ENCODE peak calls at places on chromosomes 7 and 10, in nine cellular contexts. E is CD8-positive, alpha-beta memory T cell; Y is neural progenitor cell; S is brain microvascular endothelial cell; I is GM23338; P is cardiac muscle cell; N is GM23248; G is heart left ventricle; T is adipocyte. U is an unnamed sample.
A peak's percentile ranks its signal among the peaks of the same experiment; 100 is the strongest.

GRCh38 chr7:127943541-127944521 is 87.4 kb downstream of the LRRC4 start:
- DNase-seq in I (no peak), T (no peak), S (peak; percentile 20), P (peak; percentile 85), N (peak; percentile 47), E (no peak), Y (peak; percentile 32), G (peak; percentile 30), U (no peak)

GRCh38 chr10:77575271-77576006 is 62.2 kb downstream of the KCNMA1 start:
- DNase-seq in P (no peak), S (no peak), G (no peak), N (no peak), Y (no peak), T (no peak), I (no peak), E (no peak), U (no peak)

GRCh38 chr7:2169923-2170575 is 62.7 kb downstream of the MAD1L1 start:
- DNase-seq in Y (no peak), T (no peak), G (no peak), E (no peak), I (no peak), N (no peak), S (no peak), P (no peak), U (peak; percentile 77)

GRCh38 chr10:53843691-53844362 is 957.2 kb downstream of the PCDH15 start:
- DNase-seq in P (peak; percentile 33), N (no peak), Y (no peak), G (no peak), E (no peak), S (no peak), I (no peak), T (no peak), U (peak; percentile 36)

GRCh38 chr7:116591202-116592040 is 66.6 kb downstream of the CAV1 start:
- DNase-seq in N (peak; percentile 59), G (no peak), S (no peak), Y (no peak), E (no peak), T (peak; percentile 77), P (peak; percentile 36), I (peak; percentile 24), U (peak; percentile 64)

GRCh38 chr7:80908360-80908797 is 10.5 kb downstream of the SEMA3C start:
- DNase-seq in Y (no peak), S (no peak), T (no peak), P (no peak), G (no peak), N (no peak), I (no peak), E (no peak), U (no peak)

GRCh38 chr10:58925381-58925780 is 251.1 kb upstream of the PHYHIPL start:
- DNase-seq in T (no peak), S (no peak), P (no peak), G (no peak), I (no peak), Y (no peak), N (no peak), E (no peak), U (peak; percentile 86)

GRCh38 chr7:87473192-87473591 is 2.3 kb downstream of the ABCB4 start:
- DNase-seq in P (no peak), S (no peak), I (no peak), Y (no peak), E (no peak), G (no peak), N (no peak), T (no peak), U (no peak)

GRCh38 chr7:2151235-2151634 is 81.5 kb downstream of the MAD1L1 start:
- DNase-seq in E (no peak), T (no peak), S (no peak), I (no peak), N (no peak), G (no peak), Y (no peak), P (no peak), U (no peak)

GRCh38 chr7:1692500-1693418 is 22.7 kb downstream of the ELFN1 start:
- DNase-seq in P (no peak), T (no peak), N (no peak), E (peak; percentile 25), G (peak; percentile 12), S (no peak), Y (no peak), I (no peak), U (no peak)

GRCh38 chr10:14481752-14482151 is 151.0 kb upstream of the FRMD4A start:
- DNase-seq in S (no peak), P (no peak), Y (peak; percentile 21), N (no peak), G (no peak), T (no peak), I (no peak), E (no peak), U (no peak)

GRCh38 chr7:142804715-142805114 is 33.9 kb downstream of the PRSS2 start:
- DNase-seq in P (no peak), E (peak; percentile 68), Y (no peak), S (no peak), I (no peak), T (no peak), N (no peak), G (no peak), U (no peak)

GRCh38 chr7:86643478-86644281 is at the start of gene GRM3:
- DNase-seq in E (no peak), G (peak; percentile 19), Y (peak; percentile 96), S (peak; percentile 0), N (peak; percentile 5), P (peak; percentile 22), T (no peak), I (peak; percentile 91), U (no peak)

GRCh38 chr7:379456-380225 is 89.7 kb downstream of the FOXL3 start:
- DNase-seq in I (peak; percentile 66), T (peak; percentile 18), Y (peak; percentile 64), G (peak; percentile 35), E (peak; percentile 45), P (no peak), S (no peak), N (peak; percentile 15), U (no peak)

GRCh38 chr10:113463777-113464176 is 89.1 kb upstream of the HABP2 start:
- DNase-seq in I (no peak), G (no peak), S (no peak), P (no peak), N (peak; percentile 42), E (no peak), Y (no peak), T (peak; percentile 84), U (no peak)

GRCh38 chr7:144468990-144469732 is 65.7 kb upstream of the NOBOX start:
- DNase-seq in G (no peak), E (no peak), I (no peak), T (peak; percentile 22), S (peak; percentile 27), N (peak; percentile 20), P (peak; percentile 51), Y (no peak), U (no peak)

DNA sequence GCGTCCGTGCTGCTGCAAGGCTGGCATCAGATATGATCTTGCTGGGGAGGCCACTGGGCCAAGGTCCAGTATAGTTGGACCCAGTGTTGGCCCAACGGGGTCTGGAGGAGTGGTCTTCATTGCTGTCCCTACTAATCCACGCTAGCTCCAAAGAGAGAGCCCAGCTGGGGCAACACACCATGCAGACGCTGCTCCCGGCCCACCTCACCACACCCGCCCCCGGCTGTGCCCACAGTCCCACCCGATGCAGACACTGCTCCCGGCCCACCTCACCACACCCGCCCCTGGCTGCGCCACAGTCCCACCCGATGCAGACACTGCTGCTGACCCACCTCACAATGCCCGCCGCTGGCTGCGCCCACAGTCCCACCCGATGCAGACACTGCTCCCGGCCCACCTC is 121.5 kb downstream of the VIPR2 start:
- DNase-seq in P (no peak), I (no peak), E (no peak), S (no peak), N (no peak), T (no peak), G (no peak), Y (no peak), U (no peak)
- H3K27me3 ChIP-seq in P (no peaks in the 10 kb centered on the region), I (no peaks in the 10 kb centered on the region), E (no peaks in the 10 kb centered on the region), S (no peaks in the 10 kb centered on the region), N (no peaks in the 10 kb centered on the region), T (peaks cover 11% of the 10 kb centered on the region), G (no peaks in the 10 kb centered on the region), Y (no peaks in the 10 kb centered on the region), U (no peaks in the 10 kb centered on the region)

GRCh38 chr7:155404976-155405375 is 53.0 kb upstream of the EN2 start:
- DNase-seq in N (no peak), G (no peak), S (no peak), T (no peak), Y (no peak), P (no peak), E (no peak), I (no peak), U (no peak)
- H3K27me3 ChIP-seq in N (peaks cover 15% of the 10 kb centered on the region), G (peaks cover 41% of the 10 kb centered on the region), S (peaks cover 3% of the 10 kb centered on the region), T (peaks cover 59% of the 10 kb centered on the region), Y (peaks cover 75% of the 10 kb centered on the region), P (peaks cover 66% of the 10 kb centered on the region), E (peaks cover 5% of the 10 kb centered on the region), I (no peaks in the 10 kb centered on the region), U (no peaks in the 10 kb centered on the region)

GRCh38 chr10:69749180-69750010 is 52.3 kb upstream of the COL13A1 start:
- DNase-seq in T (no peak), I (no peak), G (no peak), P (no peak), E (no peak), N (peak; percentile 69), Y (no peak), S (peak; percentile 24), U (no peak)

GRCh38 chr10:69744971-69745370 is 56.7 kb upstream of the COL13A1 start:
- DNase-seq in Y (no peak), G (no peak), P (no peak), S (no peak), N (no peak), T (no peak), I (no peak), E (no peak), U (peak; percentile 47)

GRCh38 chr10:69748621-69749020 is 53.1 kb upstream of the COL13A1 start:
- DNase-seq in G (no peak), E (no peak), S (no peak), T (peak; percentile 56), I (no peak), N (peak; percentile 65), Y (no peak), P (no peak), U (no peak)

GRCh38 chr10:69745698-69746097 is 56.0 kb upstream of the COL13A1 start:
- DNase-seq in T (no peak), N (no peak), Y (no peak), P (no peak), I (no peak), G (no peak), E (no peak), S (no peak), U (no peak)

DNA sequence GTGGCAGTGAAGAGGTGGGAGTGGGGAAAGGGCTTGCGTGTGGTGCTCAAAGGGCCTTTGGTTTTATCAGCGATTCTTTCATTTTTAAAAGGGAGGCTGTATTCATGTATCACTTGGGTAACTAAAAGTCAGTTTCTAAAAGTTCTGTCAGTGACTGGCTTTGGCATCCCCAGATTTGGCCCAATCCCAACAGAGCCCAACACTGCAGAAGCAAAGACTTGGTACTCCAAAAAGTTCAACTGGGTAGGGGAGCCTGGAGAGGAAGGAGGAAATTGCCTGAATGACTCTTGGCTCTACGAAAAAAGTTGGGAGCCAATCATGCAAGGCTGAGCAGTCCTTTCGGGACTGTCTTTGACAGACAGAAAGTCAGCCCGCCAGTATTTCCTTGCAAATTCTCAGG is 54.5 kb upstream of the COL13A1 start:
- DNase-seq in Y (no peak), N (no peak), P (no peak), E (no peak), S (no peak), I (no peak), G (no peak), T (no peak), U (no peak)
- H3K27me3 ChIP-seq in Y (peaks cover 7% of the 10 kb centered on the region), N (peaks cover 10% of the 10 kb centered on the region), P (no peaks in the 10 kb centered on the region), E (no peaks in the 10 kb centered on the region), S (no peaks in the 10 kb centered on the region), I (no peaks in the 10 kb centered on the region), G (no peaks in the 10 kb centered on the region), T (peaks cover 60% of the 10 kb centered on the region), U (peaks cover 2% of the 10 kb centered on the region)

GRCh38 chr7:17009007-17009719 is 127.4 kb upstream of the AGR3 start:
- DNase-seq in G (no peak), T (peak; percentile 19), I (peak; percentile 57), Y (no peak), N (peak; percentile 50), S (no peak), P (peak; percentile 68), E (no peak), U (peak; percentile 62)
- H3K27me3 ChIP-seq in G (no peaks in the 10 kb centered on the region), T (no peaks in the 10 kb centered on the region), I (no peaks in the 10 kb centered on the region), Y (no peaks in the 10 kb centered on the region), N (no peaks in the 10 kb centered on the region), S (no peaks in the 10 kb centered on the region), P (no peaks in the 10 kb centered on the region), E (no peaks in the 10 kb centered on the region), U (no peaks in the 10 kb centered on the region)

U was measured in bronchial epithelial cell.